ENCODE peak calls at places on chromosomes 4 and X, in four cellular contexts. B, W, C and I are unnamed samples.

GRCh38 chrX:41922694-41923171 is 621 bp downstream of the CASK start:
- DNase-seq in B (peak), W (peak), C (no peak), I (no peak)

GRCh38 chr4:25654971-25655963 is at the start of gene SLC34A2:
- DNase-seq in B (no peak), W (no peak), C (peak), I (no peak)

GRCh38 chr4:159398236-159398638 is 295.4 kb downstream of the RAPGEF2 start:
- DNase-seq in B (peak), W (no peak), C (no peak), I (no peak)

GRCh38 chrX:115560978-115561604 is at the start of gene PLS3:
- DNase-seq in B (peak), W (peak), C (peak), I (peak)

GRCh38 chrX:14489437-14489836 is 39.9 kb upstream of the GLRA2 start:
- DNase-seq in B (no peak), W (no peak), C (no peak), I (no peak)

GRCh38 chrX:125681058-125681457 is 361.4 kb downstream of the TEX13C start:
- DNase-seq in B (no peak), W (no peak), C (no peak), I (no peak)

GRCh38 chrX:40418413-40419195 is 162.2 kb upstream of the ATP6AP2 start:
- DNase-seq in B (peak), W (no peak), C (no peak), I (peak)

GRCh38 chrX:130094712-130095111 is 15.6 kb downstream of the ELF4 start:
- DNase-seq in B (no peak), W (no peak), C (no peak), I (no peak)

GRCh38 chr4:146058531-146058930 is 117.0 kb upstream of the LSM6 start:
- DNase-seq in B (no peak), W (no peak), C (no peak), I (no peak)

GRCh38 chrX:72045552-72046277 is 86.0 kb downstream of the RTL5 start:
- DNase-seq in B (peak), W (peak), C (peak), I (peak)

GRCh38 chr4:24266951-24267577 is 317.3 kb downstream of the DHX15 start:
- DNase-seq in B (peak), W (no peak), C (no peak), I (no peak)

GRCh38 chrX:13007519-13008188 is 32.7 kb downstream of the TMSB4X start:
- DNase-seq in B (peak), W (no peak), C (no peak), I (peak)

GRCh38 chrX:13008851-13009250 is 33.9 kb downstream of the TMSB4X start:
- DNase-seq in B (no peak), W (no peak), C (no peak), I (no peak)

GRCh38 chrX:13009256-13009655 is 34.3 kb downstream of the TMSB4X start:
- DNase-seq in B (peak), W (no peak), C (no peak), I (peak)

GRCh38 chrX:13009844-13010243 is 34.6 kb downstream of the FAM9C start:
- DNase-seq in B (peak), W (no peak), C (no peak), I (no peak)

DNA sequence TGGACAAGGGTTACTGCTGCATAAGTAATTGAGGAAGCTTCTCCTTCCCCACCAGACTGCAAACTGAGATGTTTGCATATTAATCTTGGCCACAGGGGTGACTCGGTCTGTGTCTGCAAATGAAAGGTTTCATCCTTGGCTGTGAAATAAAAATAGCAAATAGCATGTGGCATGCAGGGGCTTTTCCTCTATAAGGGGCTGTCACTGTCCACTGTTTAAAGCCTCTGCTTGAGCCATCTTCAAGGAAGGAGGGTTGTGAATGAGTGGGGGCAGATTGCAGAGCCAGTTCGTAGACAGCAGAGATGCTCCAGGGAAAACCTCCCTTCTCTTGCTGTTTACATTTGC is 33.3 kb downstream of the TMSB4X start:
- DNase-seq in B (no peak), W (no peak), C (no peak), I (no peak)
- H3K27ac ChIP-seq in B (no peak), W (peak), C (no peak), I (peak)

GRCh38 chr4:44448548-44449443 is at the start of gene KCTD8:
- DNase-seq in B (peak), W (peak), C (peak), I (peak)

GRCh38 chr4:44447563-44448504 is 775 bp downstream of the KCTD8 start:
- DNase-seq in B (peak), W (peak), C (no peak), I (no peak)

GRCh38 chr4:44446801-44447562 is 1.6 kb downstream of the KCTD8 start:
- DNase-seq in B (no peak), W (no peak), C (no peak), I (no peak)

GRCh38 chr4:44446191-44446590 is 2.4 kb downstream of the KCTD8 start:
- DNase-seq in B (peak), W (no peak), C (no peak), I (no peak)
- H3K4me2 ChIP-seq in B (no peak), W (no peak), C (peak), I (no peak)

GRCh38 chrX:70172226-70172625 is 5.1 kb upstream of the DGAT2L6 start:
- DNase-seq in B (peak), W (no peak), C (no peak), I (no peak)

GRCh38 chrX:70169281-70169680 is 8.0 kb upstream of the DGAT2L6 start:
- DNase-seq in B (no peak), W (no peak), C (no peak), I (no peak)

GRCh38 chrX:70166601-70167590 is 10.4 kb upstream of the DGAT2L6 start:
- DNase-seq in B (peak), W (peak), C (no peak), I (no peak)

GRCh38 chrX:70171636-70172035 is 5.6 kb upstream of the DGAT2L6 start:
- DNase-seq in B (peak), W (no peak), C (no peak), I (no peak)

DNA sequence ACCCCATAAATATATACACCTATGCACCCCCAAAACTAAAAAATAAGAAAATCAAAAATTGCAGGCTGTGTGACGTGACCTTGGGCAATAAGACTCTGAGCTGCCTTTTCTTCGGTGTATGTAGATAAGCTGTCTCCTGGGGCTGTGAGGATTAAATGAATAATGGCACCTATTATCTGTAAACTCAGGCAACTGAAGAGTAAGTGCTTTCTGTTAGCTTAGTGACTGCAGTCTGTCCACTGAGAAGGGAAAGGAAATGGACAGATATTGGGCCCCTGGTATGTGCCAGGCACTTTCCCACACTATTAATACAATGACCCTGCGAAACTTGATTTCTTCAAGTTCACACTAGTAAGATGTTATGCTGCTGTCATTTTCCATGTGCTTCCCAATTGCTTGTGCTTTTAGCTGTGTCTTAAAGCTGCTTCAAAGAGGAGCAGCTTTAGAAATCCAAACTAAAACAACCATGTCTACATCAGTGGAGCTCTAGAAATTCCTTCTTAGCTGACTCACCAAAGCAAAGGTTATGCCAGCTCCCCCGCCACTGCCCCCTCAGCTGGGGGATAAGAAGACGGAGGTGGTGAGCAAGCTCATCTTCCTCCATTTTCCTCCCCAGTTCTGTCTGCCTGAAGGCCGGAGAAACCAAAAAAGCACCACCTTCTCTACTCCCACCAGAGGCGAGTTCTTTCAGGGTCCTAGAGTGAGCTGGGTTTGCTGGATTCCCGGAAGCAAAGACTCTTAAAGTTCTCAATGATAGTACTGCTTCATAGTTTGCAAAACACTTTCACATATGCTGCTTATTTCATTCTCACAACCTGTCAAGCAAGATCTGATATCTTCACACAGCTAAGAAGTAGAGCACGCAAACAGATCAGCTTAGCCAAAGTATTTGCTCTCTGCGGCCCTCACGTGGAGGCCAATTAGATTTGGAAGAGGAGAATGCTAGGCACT is 8.8 kb upstream of the DGAT2L6 start:
- DNase-seq in B (peak), W (peak), C (peak), I (peak)
- H3K27ac ChIP-seq in B (peak), W (peak), C (no peak), I (peak)

GRCh38 chrX:107451754-107452153 is 2.3 kb downstream of the FRMPD3 start:
- DNase-seq in B (no peak), W (no peak), C (no peak), I (no peak)
- H3K4me2 ChIP-seq in B (no peak), W (no peak), C (peak), I (no peak)

GRCh38 chr4:28277931-28278330 is 1417.3 kb downstream of the STIM2 start:
- DNase-seq in B (no peak), W (no peak), C (no peak), I (peak)
- H3K27ac ChIP-seq in B (no peak), W (no peak), C (no peak), I (no peak)

GRCh38 chr4:77193046-77193445 is 36.0 kb downstream of the CCNG2 start:
- DNase-seq in B (no peak), W (no peak), C (no peak), I (no peak)
- H3K4me2 ChIP-seq in B (no peak), W (no peak), C (peak), I (no peak)